ENCODE peak calls at places on chromosomes 5 and 9, in eight cellular contexts. V, Q, B, U, E, I, Y and G are unnamed samples.
A peak's percentile ranks its signal among the peaks of the same experiment; 100 is the strongest.

GRCh38 chr5:67156976-67157583 is 39.5 kb downstream of the CD180 start:
- DNase-seq in Y (peak; percentile 64), B (peak; percentile 51), V (no peak), I (no peak), E (peak; percentile 57), U (no peak), Q (no peak), G (no peak)

GRCh38 chr9:30713279-30713678 is 1671.2 kb upstream of the ACO1 start:
- DNase-seq in I (no peak), B (no peak), V (no peak), Y (no peak), Q (no peak), E (no peak), U (no peak), G (no peak)

GRCh38 chr5:178532666-178533065 is 57.5 kb downstream of the COL23A1 start:
- DNase-seq in Q (no peak), Y (no peak), E (no peak), V (peak; percentile 32), I (peak; percentile 35), B (no peak), U (no peak), G (no peak)

GRCh38 chr9:117437283-117437682 is 22.4 kb upstream of the ASTN2 start:
- DNase-seq in U (no peak), B (no peak), E (no peak), Q (no peak), V (no peak), I (no peak), Y (no peak), G (no peak)

GRCh38 chr5:95619096-95619495 is 791 bp upstream of the GPR150 start:
- DNase-seq in Y (peak; percentile 66), U (no peak), I (no peak), V (no peak), B (no peak), E (no peak), Q (no peak), G (no peak)

GRCh38 chr5:23482642-23483041 is 24.8 kb upstream of the PRDM9 start:
- DNase-seq in Y (no peak), V (no peak), U (no peak), I (no peak), B (no peak), E (no peak), Q (no peak), G (no peak)

GRCh38 chr5:171610053-171610452 is 175.6 kb upstream of the SMIM23 start:
- DNase-seq in I (no peak), B (no peak), E (no peak), U (no peak), Q (no peak), Y (no peak), V (peak; percentile 63), G (no peak)

GRCh38 chr5:164336906-164337305 is 831.5 kb downstream of the MAT2B start:
- DNase-seq in E (no peak), I (no peak), Q (no peak), V (no peak), U (no peak), B (no peak), Y (no peak), G (no peak)

GRCh38 chr9:4665357-4665756 is 923 bp downstream of the SPATA6L start:
- DNase-seq in Q (peak; percentile 36), U (no peak), Y (peak; percentile 94), I (no peak), B (no peak), E (no peak), V (no peak), G (no peak)

GRCh38 chr5:95718203-95718602 is 12.9 kb upstream of the RHOBTB3 start:
- DNase-seq in E (no peak), V (no peak), Q (no peak), U (no peak), B (no peak), I (no peak), Y (no peak), G (no peak)

GRCh38 chr9:81626511-81626910 is 62.8 kb downstream of the TLE1 start:
- DNase-seq in Y (no peak), B (no peak), E (no peak), V (no peak), U (no peak), I (no peak), Q (no peak), G (no peak)

GRCh38 chr9:34566191-34566849 is 23.2 kb downstream of the CNTFR start:
- DNase-seq in I (no peak), Y (no peak), E (no peak), Q (no peak), U (no peak), V (no peak), B (no peak), G (no peak)

GRCh38 chr9:549425-549997 is 292.0 kb upstream of the DMRT1 start:
- DNase-seq in V (no peak), I (no peak), E (no peak), U (no peak), B (no peak), Y (no peak), Q (no peak), G (no peak)

GRCh38 chr5:110549301-110549700 is 177.2 kb downstream of the TMEM232 start:
- DNase-seq in Q (no peak), Y (no peak), I (no peak), E (no peak), U (no peak), V (no peak), B (no peak), G (no peak)

GRCh38 chr9:134371731-134372130 is 45.5 kb downstream of the RXRA start:
- DNase-seq in Q (no peak), U (no peak), V (peak; percentile 95), B (no peak), I (peak; percentile 93), Y (no peak), E (no peak), G (no peak)

GRCh38 chr5:79464695-79465332 is 49.1 kb downstream of the HOMER1 start:
- DNase-seq in Y (peak; percentile 53), B (no peak), V (no peak), U (no peak), Q (no peak), I (no peak), E (no peak), G (no peak)

GRCh38 chr5:76209297-76209696 is 126.1 kb downstream of the SV2C start:
- DNase-seq in Q (no peak), U (no peak), B (no peak), Y (no peak), I (no peak), E (no peak), V (no peak), G (no peak)

GRCh38 chr9:108813951-108814601 is 41.7 kb downstream of the ACTL7B start:
- DNase-seq in V (no peak), B (no peak), Q (peak; percentile 57), I (no peak), U (no peak), E (no peak), Y (peak; percentile 63), G (no peak)

GRCh38 chr9:72351538-72352453 is 13.2 kb downstream of the ZFAND5 start:
- DNase-seq in B (no peak), Y (no peak), E (no peak), Q (no peak), V (no peak), U (no peak), I (no peak), G (no peak)

GRCh38 chr5:65482727-65483473 is 1.2 kb upstream of the ADAMTS6 start:
- DNase-seq in V (no peak), I (no peak), B (no peak), Y (peak; percentile 79), U (no peak), E (no peak), Q (no peak), G (no peak)

GRCh38 chr5:180133060-180133459 is 61.5 kb upstream of the RNF130 start:
- DNase-seq in E (no peak), Q (no peak), I (peak; percentile 60), Y (no peak), U (no peak), B (no peak), V (peak; percentile 46), G (no peak)

GRCh38 chr9:114112325-114112724 is 13.2 kb upstream of the KIF12 start:
- DNase-seq in V (peak; percentile 35), Y (no peak), E (no peak), U (no peak), I (peak; percentile 13), B (no peak), Q (no peak), G (no peak)

GRCh38 chr9:87337335-87338074 is 160.2 kb upstream of the DAPK1 start:
- DNase-seq in E (no peak), I (no peak), V (no peak), Y (peak; percentile 22), B (no peak), U (no peak), Q (peak; percentile 61), G (peak; percentile 43)

GRCh38 chr5:55173696-55174101 is 722 bp upstream of the CDC20B start:
- DNase-seq in Y (no peak), V (no peak), U (no peak), E (no peak), B (no peak), Q (no peak), I (no peak), G (no peak)

GRCh38 chr5:128271859-128272446 is 188.4 kb downstream of the SLC12A2 start:
- DNase-seq in I (no peak), B (no peak), Y (peak; percentile 5), E (no peak), V (no peak), U (no peak), Q (no peak), G (no peak)

GRCh38 chr5:31149072-31149471 is 44.4 kb upstream of the CDH6 start:
- DNase-seq in V (no peak), B (no peak), E (no peak), Y (no peak), U (no peak), I (no peak), Q (no peak), G (no peak)

GRCh38 chr5:169637856-169638190 is 748 bp downstream of the DOCK2 start:
- DNase-seq in I (no peak), E (peak; percentile 74), V (no peak), Y (no peak), Q (no peak), B (peak; percentile 51), U (no peak), G (no peak)

GRCh38 chr9:34985311-34985899 is 4.1 kb upstream of the DNAJB5 start:
- DNase-seq in Y (peak; percentile 90), B (peak; percentile 33), E (peak; percentile 73), I (no peak), Q (peak; percentile 72), V (no peak), U (peak; percentile 66), G (no peak)

GRCh38 chr5:33180900-33181299 is 259.9 kb upstream of the TARS1 start:
- DNase-seq in B (no peak), V (no peak), U (no peak), Q (peak; percentile 30), I (no peak), E (no peak), Y (peak; percentile 30), G (no peak)

GRCh38 chr5:78907255-78907886 is 77.7 kb downstream of the ARSB start:
- DNase-seq in Q (no peak), I (no peak), V (peak; percentile 81), U (no peak), E (no peak), Y (peak; percentile 87), B (no peak), G (no peak)

GRCh38 chr9:35827486-35827885 is 1.0 kb downstream of the FAM221B start:
- DNase-seq in I (no peak), U (no peak), E (no peak), V (no peak), B (no peak), Q (no peak), Y (no peak), G (no peak)

GRCh38 chr5:157870837-157871834 is 12.2 kb upstream of the CLINT1 start:
- DNase-seq in I (no peak), U (no peak), Q (no peak), Y (peak; percentile 88), E (no peak), V (no peak), B (no peak), G (no peak)

GRCh38 chr9:69400470-69400869 is 75.5 kb downstream of the ENTREP1 start:
- DNase-seq in E (no peak), I (no peak), V (no peak), Q (no peak), Y (no peak), B (no peak), U (no peak), G (no peak)

GRCh38 chr5:132227235-132227484 is 493 bp downstream of the P4HA2 start:
- DNase-seq in U (no peak), E (no peak), V (no peak), Y (no peak), Q (no peak), I (no peak), B (no peak), G (peak; percentile 61)